ENCODE peak calls at places on chromosome 7, in five cellular contexts. M, A, S, U and O are unnamed samples.

GRCh38 chr7:118185163-118185860 is 1.3 kb downstream of the LSM8 start:
- DNase-seq in M (peak; percentile 48), A (peak; percentile 65), S (no peak), U (no peak), O (no peak)

GRCh38 chr7:69244691-69245090 is 353.6 kb upstream of the AUTS2 start:
- DNase-seq in M (no peak), A (no peak), S (no peak), U (no peak), O (peak; percentile 67)

GRCh38 chr7:650339-651031 is 76.0 kb upstream of the DNAAF5 start:
- DNase-seq in M (no peak), A (no peak), S (no peak), U (no peak), O (no peak)

GRCh38 chr7:130632111-130632510 is 36.4 kb downstream of the COPG2 start:
- DNase-seq in M (peak; percentile 35), A (peak; percentile 68), S (no peak), U (peak; percentile 24), O (no peak)

GRCh38 chr7:100247152-100247757 is 27.5 kb downstream of the PVRIG start:
- DNase-seq in M (peak; percentile 37), A (peak; percentile 86), S (no peak), U (peak; percentile 95), O (no peak)

GRCh38 chr7:48089415-48089975 is 430 bp downstream of the UPP1 start:
- DNase-seq in M (no peak), A (peak; percentile 53), S (peak; percentile 75), U (no peak), O (no peak)

GRCh38 chr7:71868797-71869196 is 543.3 kb downstream of the CALN1 start:
- DNase-seq in M (peak; percentile 0), A (no peak), S (no peak), U (peak; percentile 22), O (no peak)

GRCh38 chr7:27190284-27190748 is 5.3 kb upstream of the HOXA11 start:
- DNase-seq in M (no peak), A (peak; percentile 50), S (no peak), U (no peak), O (no peak)

GRCh38 chr7:80401708-80402107 is 110.2 kb downstream of the GNAT3 start:
- DNase-seq in M (no peak), A (no peak), S (no peak), U (no peak), O (no peak)

GRCh38 chr7:42272793-42273665 is 36.0 kb upstream of the GLI3 start:
- DNase-seq in M (peak; percentile 76), A (peak; percentile 62), S (no peak), U (peak; percentile 49), O (no peak)

GRCh38 chr7:152382244-152382643 is 53.6 kb downstream of the KMT2C start:
- DNase-seq in M (no peak), A (no peak), S (no peak), U (no peak), O (no peak)

GRCh38 chr7:1513657-1514095 is 9.5 kb upstream of the INTS1 start:
- DNase-seq in M (peak; percentile 17), A (no peak), S (peak; percentile 54), U (no peak), O (no peak)

GRCh38 chr7:44622342-44623151 is 16.1 kb downstream of the OGDH start:
- DNase-seq in M (no peak), A (peak; percentile 43), S (no peak), U (peak; percentile 24), O (peak; percentile 51)

GRCh38 chr7:130151591-130152269 is 53.5 kb downstream of the TMEM209 start:
- DNase-seq in M (peak; percentile 64), A (peak; percentile 58), S (no peak), U (no peak), O (no peak)

GRCh38 chr7:115748123-115748738 is 282.3 kb downstream of the TFEC start:
- DNase-seq in M (no peak), A (peak; percentile 56), S (no peak), U (no peak), O (peak; percentile 69)
- TF ChIP-seq CTCF in M (peak; percentile 13), A (peak; percentile 49), S (peak; percentile 36), U (peak; percentile 61), O (peak; percentile 92)

DNA sequence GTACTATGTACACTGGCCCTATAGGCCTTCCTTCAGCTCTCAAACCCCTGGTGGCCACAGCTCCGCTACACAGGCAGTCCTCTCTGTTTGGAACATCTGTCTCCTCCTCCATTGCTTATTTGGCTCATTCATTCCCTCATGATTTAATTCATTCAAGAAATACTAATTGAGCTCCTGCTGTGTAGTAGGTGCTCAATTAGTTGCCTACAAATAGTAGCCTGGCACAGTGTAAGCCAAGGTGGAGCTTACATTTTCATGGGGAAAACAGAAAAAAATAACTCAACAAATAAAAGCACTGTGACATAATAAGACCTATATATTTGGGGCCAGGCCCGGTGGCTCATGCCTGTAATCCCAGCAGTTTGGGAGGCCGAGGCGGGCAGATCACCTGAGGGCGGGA is 3.4 kb upstream of the FIS1 start:
- DNase-seq in M (no peak), A (no peak), S (no peak), U (no peak), O (no peak)
- TF ChIP-seq CTCF in M (no peak), A (no peak), S (no peak), U (no peak), O (no peak)

GRCh38 chr7:81487512-81487911 is 282.3 kb downstream of the HGF start:
- DNase-seq in M (no peak), A (no peak), S (no peak), U (no peak), O (no peak)

GRCh38 chr7:81488210-81488609 is 281.6 kb downstream of the HGF start:
- DNase-seq in M (no peak), A (peak; percentile 19), S (no peak), U (peak; percentile 9), O (no peak)

GRCh38 chr7:81478664-81479063 is 291.2 kb downstream of the HGF start:
- DNase-seq in M (no peak), A (no peak), S (no peak), U (no peak), O (no peak)

GRCh38 chr7:81484266-81484665 is 285.6 kb downstream of the HGF start:
- DNase-seq in M (peak; percentile 92), A (peak; percentile 80), S (no peak), U (no peak), O (peak; percentile 49)

DNA sequence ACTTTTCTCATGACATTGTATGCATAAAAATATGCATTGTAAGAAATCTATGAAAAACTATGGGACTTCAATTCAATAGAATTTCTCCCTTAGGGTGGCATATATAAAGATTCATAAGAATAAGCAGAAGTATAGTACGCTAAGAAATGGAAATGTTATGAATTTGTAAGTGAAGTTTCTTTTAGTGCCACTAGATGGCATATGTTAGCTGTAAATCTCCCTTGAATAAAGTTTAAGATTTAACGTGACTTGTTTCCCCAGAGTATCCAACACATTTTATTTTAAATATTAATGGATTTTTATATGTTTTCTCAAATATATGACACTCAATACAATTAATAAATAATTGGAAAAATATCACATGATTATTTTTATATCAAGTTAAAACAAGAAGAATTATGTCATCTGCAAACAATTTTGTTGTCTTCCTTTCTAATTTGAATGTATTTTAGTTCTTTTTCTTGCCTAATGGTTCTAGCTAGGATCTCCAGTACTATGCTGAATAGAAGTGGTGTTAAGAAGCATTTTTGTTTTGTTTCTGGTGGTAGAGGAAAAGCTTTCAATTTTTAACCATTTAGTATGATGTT is 287.2 kb downstream of the HGF start:
- DNase-seq in M (peak; percentile 64), A (peak; percentile 59), S (no peak), U (peak; percentile 34), O (peak; percentile 43)
- TF ChIP-seq CTCF in M (peak; percentile 40), A (no peak), S (peak; percentile 72), U (peak; percentile 76), O (peak; percentile 50)

GRCh38 chr7:90411510-90411909 is 8.2 kb downstream of the CLDN12 start:
- DNase-seq in M (no peak), A (peak; percentile 60), S (no peak), U (no peak), O (no peak)

GRCh38 chr7:90413185-90413528 is 9.9 kb downstream of the CLDN12 start:
- DNase-seq in M (no peak), A (no peak), S (no peak), U (no peak), O (no peak)

GRCh38 chr7:90409667-90410066 is 6.4 kb downstream of the CLDN12 start:
- DNase-seq in M (peak; percentile 13), A (no peak), S (peak; percentile 67), U (no peak), O (no peak)

GRCh38 chr7:90408142-90408541 is 4.9 kb downstream of the CLDN12 start:
- DNase-seq in M (no peak), A (no peak), S (no peak), U (no peak), O (no peak)

DNA sequence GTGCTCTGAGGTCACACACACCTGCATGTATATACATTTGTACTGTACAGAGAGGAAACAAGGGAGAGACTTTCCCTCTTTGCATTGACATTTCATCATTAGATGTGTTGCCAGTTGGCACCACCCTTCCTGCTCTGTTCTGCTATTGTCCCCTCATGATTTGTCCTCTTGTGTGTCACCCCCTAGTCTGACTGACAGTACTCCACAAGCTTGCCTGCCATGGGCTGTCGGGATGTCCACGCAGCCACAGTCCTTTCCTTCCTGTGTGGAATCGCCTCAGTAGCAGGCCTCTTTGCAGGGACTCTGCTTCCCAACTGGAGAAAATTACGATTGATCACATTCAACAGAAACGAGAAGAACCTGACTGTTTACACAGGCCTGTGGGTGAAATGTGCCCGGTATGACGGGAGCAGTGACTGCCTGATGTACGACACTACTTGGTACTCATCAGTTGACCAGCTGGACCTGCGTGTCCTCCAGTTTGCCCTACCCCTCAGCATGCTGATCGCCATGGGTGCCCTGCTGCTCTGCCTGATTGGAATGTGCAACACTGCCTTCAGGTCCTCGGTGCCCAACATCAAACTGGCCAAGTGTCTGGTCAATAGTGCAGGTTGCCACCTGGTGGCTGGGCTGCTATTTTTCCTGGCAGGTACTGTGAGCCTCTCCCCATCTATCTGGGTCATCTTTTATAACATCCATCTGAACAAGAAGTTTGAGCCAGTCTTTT is 9.4 kb downstream of the CLDN12 start:
- DNase-seq in M (peak; percentile 13), A (peak; percentile 15), S (peak; percentile 79), U (peak; percentile 8), O (peak; percentile 28)
- TF ChIP-seq CTCF in M (peak; percentile 32), A (no peak), S (peak; percentile 64), U (no peak), O (peak; percentile 48)